ENCODE peak calls at places on chromosomes 13 and 19, in seven cellular contexts. One of them, this sample, is unnamed.

GRCh38 chr13:92843549-92843948 is 383.1 kb upstream of the GPC6 start:
- DNase-seq in neural crest cell: no peak
- DNase-seq in glomerular endothelial cell: no peak
- DNase-seq in transverse colon: no peak
- DNase-seq in breast epithelium: no peak
- DNase-seq in memory B cell: no peak
- DNase-seq in activated CD4-positive, alpha-beta T cell treated with anti-CD3 and anti-CD28 coated beads, Interleukin-2, amount 50 U/mL, for 24 hours: no peak
- DNase-seq in this sample: peak

GRCh38 chr19:32819415-32820400 is 49.9 kb downstream of the SLC7A9 start:
- DNase-seq in neural crest cell: no peak
- DNase-seq in glomerular endothelial cell: no peak
- DNase-seq in transverse colon: no peak
- DNase-seq in breast epithelium: no peak
- DNase-seq in memory B cell: no peak
- DNase-seq in activated CD4-positive, alpha-beta T cell treated with anti-CD3 and anti-CD28 coated beads, Interleukin-2, amount 50 U/mL, for 24 hours: no peak
- DNase-seq in this sample: no peak

GRCh38 chr13:113863511-113864302 is at the start of gene GAS6:
- DNase-seq in neural crest cell: peak
- DNase-seq in glomerular endothelial cell: no peak
- DNase-seq in transverse colon: peak
- DNase-seq in breast epithelium: peak
- DNase-seq in memory B cell: peak
- DNase-seq in activated CD4-positive, alpha-beta T cell treated with anti-CD3 and anti-CD28 coated beads, Interleukin-2, amount 50 U/mL, for 24 hours: no peak
- DNase-seq in this sample: no peak

GRCh38 chr13:36820222-36820621 is 1.2 kb downstream of the RFXAP start:
- DNase-seq in neural crest cell: no peak
- DNase-seq in glomerular endothelial cell: no peak
- DNase-seq in transverse colon: no peak
- DNase-seq in breast epithelium: no peak
- DNase-seq in memory B cell: no peak
- DNase-seq in activated CD4-positive, alpha-beta T cell treated with anti-CD3 and anti-CD28 coated beads, Interleukin-2, amount 50 U/mL, for 24 hours: no peak
- DNase-seq in this sample: no peak

GRCh38 chr13:38399540-38399939 is 49.9 kb downstream of the UFM1 start:
- DNase-seq in neural crest cell: no peak
- DNase-seq in glomerular endothelial cell: no peak
- DNase-seq in transverse colon: no peak
- DNase-seq in breast epithelium: no peak
- DNase-seq in memory B cell: no peak
- DNase-seq in activated CD4-positive, alpha-beta T cell treated with anti-CD3 and anti-CD28 coated beads, Interleukin-2, amount 50 U/mL, for 24 hours: no peak
- DNase-seq in this sample: no peak

GRCh38 chr19:48249502-48250014 is 6.2 kb downstream of the CARD8 start:
- DNase-seq in neural crest cell: no peak
- DNase-seq in glomerular endothelial cell: peak
- DNase-seq in transverse colon: peak
- DNase-seq in breast epithelium: no peak
- DNase-seq in memory B cell: peak
- DNase-seq in activated CD4-positive, alpha-beta T cell treated with anti-CD3 and anti-CD28 coated beads, Interleukin-2, amount 50 U/mL, for 24 hours: peak
- DNase-seq in this sample: no peak

GRCh38 chr19:33395561-33396550 is 22.3 kb downstream of the CEBPG start:
- DNase-seq in neural crest cell: no peak
- DNase-seq in glomerular endothelial cell: no peak
- DNase-seq in transverse colon: no peak
- DNase-seq in breast epithelium: no peak
- DNase-seq in memory B cell: no peak
- DNase-seq in activated CD4-positive, alpha-beta T cell treated with anti-CD3 and anti-CD28 coated beads, Interleukin-2, amount 50 U/mL, for 24 hours: no peak
- DNase-seq in this sample: peak

GRCh38 chr19:53007200-53008054 is 6.3 kb upstream of the ERVV-1 start:
- DNase-seq in neural crest cell: no peak
- DNase-seq in glomerular endothelial cell: no peak
- DNase-seq in transverse colon: no peak
- DNase-seq in breast epithelium: no peak
- DNase-seq in memory B cell: no peak
- DNase-seq in activated CD4-positive, alpha-beta T cell treated with anti-CD3 and anti-CD28 coated beads, Interleukin-2, amount 50 U/mL, for 24 hours: no peak
- DNase-seq in this sample: no peak

GRCh38 chr13:112638919-112639318 is 50.9 kb upstream of the ATP11A start:
- DNase-seq in neural crest cell: no peak
- DNase-seq in glomerular endothelial cell: no peak
- DNase-seq in transverse colon: no peak
- DNase-seq in breast epithelium: no peak
- DNase-seq in memory B cell: no peak
- DNase-seq in activated CD4-positive, alpha-beta T cell treated with anti-CD3 and anti-CD28 coated beads, Interleukin-2, amount 50 U/mL, for 24 hours: no peak
- DNase-seq in this sample: no peak

GRCh38 chr19:17496337-17496997 is 15.0 kb upstream of the PGLS start:
- DNase-seq in neural crest cell: peak
- DNase-seq in glomerular endothelial cell: no peak
- DNase-seq in transverse colon: peak
- DNase-seq in breast epithelium: no peak
- DNase-seq in memory B cell: peak
- DNase-seq in activated CD4-positive, alpha-beta T cell treated with anti-CD3 and anti-CD28 coated beads, Interleukin-2, amount 50 U/mL, for 24 hours: peak
- DNase-seq in this sample: peak

GRCh38 chr19:52172347-52172746 is 926 bp upstream of the ZNF836 start:
- DNase-seq in neural crest cell: no peak
- DNase-seq in glomerular endothelial cell: no peak
- DNase-seq in transverse colon: no peak
- DNase-seq in breast epithelium: no peak
- DNase-seq in memory B cell: no peak
- DNase-seq in activated CD4-positive, alpha-beta T cell treated with anti-CD3 and anti-CD28 coated beads, Interleukin-2, amount 50 U/mL, for 24 hours: no peak
- DNase-seq in this sample: no peak

GRCh38 chr19:13187419-13187818 is 37.2 kb downstream of the IER2 start:
- DNase-seq in neural crest cell: no peak
- DNase-seq in glomerular endothelial cell: no peak
- DNase-seq in transverse colon: no peak
- DNase-seq in breast epithelium: no peak
- DNase-seq in memory B cell: no peak
- DNase-seq in activated CD4-positive, alpha-beta T cell treated with anti-CD3 and anti-CD28 coated beads, Interleukin-2, amount 50 U/mL, for 24 hours: no peak
- DNase-seq in this sample: no peak

GRCh38 chr13:27679896-27680295 is 58.2 kb downstream of the POLR1D start:
- DNase-seq in neural crest cell: no peak
- DNase-seq in glomerular endothelial cell: no peak
- DNase-seq in transverse colon: no peak
- DNase-seq in breast epithelium: no peak
- DNase-seq in memory B cell: no peak
- DNase-seq in activated CD4-positive, alpha-beta T cell treated with anti-CD3 and anti-CD28 coated beads, Interleukin-2, amount 50 U/mL, for 24 hours: no peak
- DNase-seq in this sample: no peak

GRCh38 chr13:43258771-43259170 is 235.4 kb downstream of the DNAJC15 start:
- DNase-seq in neural crest cell: no peak
- DNase-seq in glomerular endothelial cell: no peak
- DNase-seq in transverse colon: no peak
- DNase-seq in breast epithelium: no peak
- DNase-seq in memory B cell: no peak
- DNase-seq in activated CD4-positive, alpha-beta T cell treated with anti-CD3 and anti-CD28 coated beads, Interleukin-2, amount 50 U/mL, for 24 hours: no peak
- DNase-seq in this sample: no peak

GRCh38 chr19:2167896-2168618 is 4.3 kb downstream of the DOT1L start:
- DNase-seq in neural crest cell: no peak
- DNase-seq in glomerular endothelial cell: no peak
- DNase-seq in transverse colon: peak
- DNase-seq in breast epithelium: no peak
- DNase-seq in memory B cell: peak
- DNase-seq in activated CD4-positive, alpha-beta T cell treated with anti-CD3 and anti-CD28 coated beads, Interleukin-2, amount 50 U/mL, for 24 hours: no peak
- DNase-seq in this sample: peak